ENCODE peak calls at places on chromosomes 4 and X, in five cellular contexts. One of them, this sample, is unnamed.

GRCh38 chr4:108080752-108081151 is 88.0 kb downstream of the LEF1 start:
- DNase-seq in GM12878: no peak
- DNase-seq in H1: no peak
- DNase-seq in HepG2: no peak
- DNase-seq in K562: no peak
- DNase-seq in this sample: no peak

GRCh38 chr4:89314291-89314690 is 6.7 kb upstream of the GPRIN3 start:
- DNase-seq in HepG2: no peak
- DNase-seq in GM12878: no peak
- DNase-seq in H1: no peak
- DNase-seq in K562: no peak
- DNase-seq in this sample: no peak

GRCh38 chr4:58514299-58514698 is 1404.1 kb upstream of the IGFBP7 start:
- DNase-seq in H1: no peak
- DNase-seq in K562: no peak
- DNase-seq in GM12878: no peak
- DNase-seq in HepG2: no peak
- DNase-seq in this sample: no peak

GRCh38 chrX:155068165-155068564 is 2.8 kb downstream of the CMC4 start:
- DNase-seq in HepG2: peak; percentile 46
- DNase-seq in H1: no peak
- DNase-seq in GM12878: no peak
- DNase-seq in K562: no peak
- DNase-seq in this sample: no peak

GRCh38 chr4:28469886-28470285 is 1609.2 kb downstream of the STIM2 start:
- DNase-seq in HepG2: no peak
- DNase-seq in H1: no peak
- DNase-seq in K562: no peak
- DNase-seq in GM12878: no peak
- DNase-seq in this sample: no peak

GRCh38 chr4:88765729-88766128 is 68.1 kb upstream of the NAP1L5 start:
- DNase-seq in H1: no peak
- DNase-seq in GM12878: no peak
- DNase-seq in HepG2: no peak
- DNase-seq in K562: no peak
- DNase-seq in this sample: no peak

GRCh38 chr4:4320528-4320927 is 30.5 kb downstream of the ZBTB49 start:
- DNase-seq in H1: no peak
- DNase-seq in K562: no peak
- DNase-seq in GM12878: no peak
- DNase-seq in HepG2: no peak
- DNase-seq in this sample: no peak

GRCh38 chrX:86237482-86237881 is 89.2 kb downstream of the DACH2 start:
- DNase-seq in HepG2: no peak
- DNase-seq in K562: no peak
- DNase-seq in H1: no peak
- DNase-seq in GM12878: no peak
- DNase-seq in this sample: no peak

GRCh38 chrX:129748265-129748664 is 9.5 kb downstream of the XPNPEP2 start:
- DNase-seq in H1: no peak
- DNase-seq in K562: no peak
- DNase-seq in HepG2: no peak
- DNase-seq in GM12878: no peak
- DNase-seq in this sample: no peak

GRCh38 chrX:39894626-39895025 is 203.1 kb downstream of the BCOR start:
- DNase-seq in GM12878: no peak
- DNase-seq in HepG2: no peak
- DNase-seq in K562: no peak
- DNase-seq in H1: no peak
- DNase-seq in this sample: no peak

GRCh38 chr4:101205878-101206277 is 141.4 kb downstream of the PPP3CA start:
- DNase-seq in K562: no peak
- DNase-seq in HepG2: no peak
- DNase-seq in GM12878: peak; percentile 3
- DNase-seq in H1: no peak
- DNase-seq in this sample: no peak

DNA sequence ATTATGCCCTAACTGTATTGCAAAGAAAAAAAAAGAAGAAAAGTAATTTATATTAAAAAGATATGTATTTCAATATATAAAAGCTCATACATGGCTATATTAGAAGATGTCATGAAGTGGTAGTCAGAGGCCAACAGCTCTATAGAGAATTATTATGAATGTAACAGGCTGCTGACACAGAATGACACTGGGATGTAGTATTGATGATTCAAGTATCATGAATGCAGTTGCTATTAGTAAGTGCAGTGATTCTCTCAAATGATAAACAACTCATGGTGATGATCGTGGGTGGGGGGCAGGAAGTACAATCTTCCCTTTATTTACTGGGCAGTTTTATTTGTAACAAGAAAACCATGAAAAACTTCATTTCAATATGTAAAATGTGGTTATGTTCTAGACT is 124.6 kb downstream of the COL4A6 start:
- DNase-seq in H1: no peak
- DNase-seq in GM12878: no peak
- DNase-seq in HepG2: no peak
- DNase-seq in K562: no peak
- DNase-seq in this sample: no peak
- TF ChIP-seq ATF2 in H1: no peak
- TF ChIP-seq ATF2 in GM12878: no peak
- TF ChIP-seq ATF2 in HepG2: no peak
- TF ChIP-seq ATF2 in K562: no peak
- TF ChIP-seq ATF2 in this sample: no peak

DNA sequence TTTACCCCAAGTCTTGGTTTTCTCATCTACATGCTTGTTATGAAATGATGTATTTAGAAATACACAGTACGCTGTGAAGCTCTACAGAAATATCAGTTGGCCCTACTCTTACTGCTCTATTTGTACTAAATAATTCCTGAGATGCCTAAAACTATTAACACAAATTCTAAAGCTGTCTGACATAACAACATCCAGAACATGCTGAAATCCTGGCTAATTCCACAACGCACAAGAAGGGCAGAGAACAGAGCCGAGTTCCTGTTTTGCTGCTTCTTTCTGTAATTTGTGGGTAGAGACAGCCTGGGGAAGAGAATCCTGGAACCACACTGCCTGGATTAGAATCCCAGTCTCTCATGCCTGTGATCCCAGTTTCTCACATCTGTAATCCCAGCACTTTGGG is 59.0 kb downstream of the ZNF827 start:
- DNase-seq in K562: no peak
- DNase-seq in H1: no peak
- DNase-seq in HepG2: no peak
- DNase-seq in GM12878: no peak
- DNase-seq in this sample: no peak
- TF ChIP-seq MAX in K562: no peak
- TF ChIP-seq MAX in H1: no peak
- TF ChIP-seq MAX in HepG2: no peak
- TF ChIP-seq MAX in GM12878: no peak
- TF ChIP-seq MAX in this sample: no peak

GRCh38 chrX:32530802-32531403 is 680.4 kb downstream of the DMD start:
- DNase-seq in K562: peak; percentile 11
- DNase-seq in HepG2: peak; percentile 21
- DNase-seq in H1: no peak
- DNase-seq in GM12878: no peak
- DNase-seq in this sample: no peak
- TF ChIP-seq USF2 in K562: no peak
- TF ChIP-seq USF2 in HepG2: no peak
- TF ChIP-seq USF2 in H1: no peak
- TF ChIP-seq USF2 in GM12878: no peak
- TF ChIP-seq USF2 in this sample: no peak

DNA sequence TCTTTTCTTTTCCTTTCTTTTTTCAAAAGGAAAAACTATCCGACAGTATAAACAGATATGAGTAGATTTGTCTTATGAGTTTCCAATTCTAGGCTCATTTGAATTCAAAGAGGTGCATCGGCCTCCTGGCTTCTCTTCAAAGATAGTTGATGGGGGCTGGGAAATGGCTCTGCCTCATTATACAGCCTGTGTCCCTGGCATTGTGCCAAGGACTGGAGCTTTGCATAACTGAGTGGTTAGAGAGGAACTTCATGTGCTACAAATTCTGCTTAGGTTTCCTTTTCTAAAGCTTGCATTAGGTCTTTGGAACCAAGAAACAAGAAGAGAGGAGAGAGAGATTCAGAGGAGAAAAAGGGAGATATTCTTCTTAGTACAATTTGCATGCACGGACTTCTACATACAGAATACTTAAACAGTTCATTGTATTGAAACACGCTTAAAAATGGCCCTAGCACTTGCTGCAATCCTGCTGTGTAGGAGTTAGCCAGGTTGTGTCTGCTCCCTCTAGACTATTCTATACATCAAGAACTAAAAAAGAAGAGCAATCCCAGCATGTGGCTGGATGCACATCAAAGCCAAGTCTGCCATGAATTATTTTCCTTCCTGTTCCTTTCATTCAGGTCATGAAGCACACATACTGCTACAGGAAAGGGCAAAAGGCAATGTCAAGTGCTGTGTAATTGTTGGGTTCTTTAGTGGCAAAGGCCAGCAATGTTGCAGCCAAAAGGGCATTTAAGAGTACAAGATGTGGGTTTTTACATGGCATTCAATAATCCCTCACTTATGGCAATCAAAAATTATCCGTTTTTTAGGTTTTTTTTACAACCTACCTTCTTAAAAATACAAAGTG is 70.9 kb downstream of the INTS12 start:
- DNase-seq in H1: no peak
- DNase-seq in GM12878: peak; percentile 45
- DNase-seq in HepG2: peak; percentile 4
- DNase-seq in K562: no peak
- DNase-seq in this sample: no peak
- TF ChIP-seq ATF2 in H1: no peak
- TF ChIP-seq ATF2 in GM12878: no peak
- TF ChIP-seq ATF2 in HepG2: no peak
- TF ChIP-seq ATF2 in K562: no peak
- TF ChIP-seq ATF2 in this sample: no peak

DNA sequence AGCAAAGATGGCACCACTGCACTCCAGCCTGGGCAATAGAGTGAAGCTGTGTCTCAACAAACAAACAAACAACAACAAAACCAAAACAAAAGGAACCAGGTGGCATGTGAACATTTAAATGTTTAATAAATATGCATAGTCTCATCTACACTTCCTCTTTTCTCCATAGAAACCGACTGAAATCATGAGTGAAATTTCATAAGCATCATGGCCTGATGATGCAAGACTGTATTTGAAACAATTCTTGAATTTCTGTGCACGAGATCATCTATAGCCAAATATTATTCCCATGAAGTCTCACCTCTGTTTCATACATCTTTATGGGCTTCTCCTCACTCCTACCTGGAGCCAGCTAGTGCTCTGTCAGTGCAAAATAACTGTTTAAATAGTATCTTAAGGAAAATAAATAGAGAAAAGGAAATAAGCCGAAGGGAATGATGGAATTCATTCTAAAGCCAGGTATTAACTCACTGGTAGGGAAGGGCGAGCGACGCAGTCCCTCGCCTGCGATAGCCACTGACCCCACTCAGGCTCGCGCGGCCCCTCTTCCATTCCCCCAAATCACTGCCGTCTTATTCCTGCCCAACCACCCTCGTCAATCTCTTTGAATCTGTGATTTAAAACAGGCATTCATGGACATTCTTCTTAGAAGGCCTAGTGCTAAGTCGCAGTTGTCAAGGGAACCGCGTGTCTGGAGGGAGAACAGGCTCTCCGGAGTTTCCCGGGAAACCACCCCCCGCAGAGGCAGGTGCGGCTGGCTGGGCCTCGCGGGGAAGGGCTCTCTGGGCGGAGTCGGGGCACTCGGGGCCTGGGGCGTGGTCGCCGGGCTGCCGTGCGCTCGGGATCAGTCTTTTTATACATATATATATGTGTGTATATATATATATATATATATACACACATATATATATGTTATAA is 52.4 kb upstream of the TRIM2 start:
- DNase-seq in H1: peak; percentile 95
- DNase-seq in GM12878: no peak
- DNase-seq in HepG2: no peak
- DNase-seq in K562: peak; percentile 36
- DNase-seq in this sample: peak; percentile 94
- TF ChIP-seq MAX in H1: peak; percentile 77
- TF ChIP-seq MAX in GM12878: no peak
- TF ChIP-seq MAX in HepG2: no peak
- TF ChIP-seq MAX in K562: no peak
- TF ChIP-seq MAX in this sample: no peak

DNA sequence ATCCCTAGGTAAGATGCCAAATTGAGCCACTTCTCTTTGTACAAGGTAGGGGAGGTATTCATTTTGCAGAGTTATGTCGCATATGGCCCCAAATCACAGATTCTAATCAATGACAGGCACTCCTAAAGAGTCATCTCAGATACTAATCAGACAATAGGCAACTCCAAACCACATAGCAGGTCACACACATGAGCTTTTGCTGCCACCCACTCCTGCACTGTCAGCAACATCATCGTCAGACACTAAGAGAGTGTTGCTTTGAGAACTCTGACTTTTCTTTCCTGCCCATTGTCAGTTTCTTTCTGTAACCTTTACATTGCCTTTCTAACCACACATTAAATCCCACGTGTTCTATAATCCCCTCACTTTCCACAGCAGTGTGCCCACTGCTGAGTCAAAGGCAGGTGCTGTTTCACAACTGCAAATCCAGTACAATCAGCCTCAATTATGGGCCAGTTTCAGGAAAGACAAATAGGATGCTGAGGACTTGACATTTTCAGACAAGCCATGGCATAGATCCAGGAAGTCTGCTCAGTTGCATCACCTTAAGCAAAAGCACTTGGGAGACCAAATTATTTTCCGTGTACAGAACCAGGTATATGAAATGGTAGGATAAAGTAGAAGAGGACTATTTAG is 23.5 kb downstream of the TMEM31 start:
- DNase-seq in K562: no peak
- DNase-seq in H1: no peak
- DNase-seq in HepG2: no peak
- DNase-seq in GM12878: no peak
- DNase-seq in this sample: no peak
- TF ChIP-seq USF2 in K562: no peak
- TF ChIP-seq USF2 in H1: no peak
- TF ChIP-seq USF2 in HepG2: no peak
- TF ChIP-seq USF2 in GM12878: no peak
- TF ChIP-seq USF2 in this sample: no peak

GRCh38 chr4:185587065-185587443 is 51.7 kb upstream of the PDLIM3 start:
- DNase-seq in HepG2: no peak
- DNase-seq in H1: no peak
- DNase-seq in GM12878: no peak
- DNase-seq in K562: no peak
- DNase-seq in this sample: no peak

GRCh38 chr4:185589067-185589844 is 53.9 kb upstream of the PDLIM3 start:
- DNase-seq in H1: no peak
- DNase-seq in HepG2: no peak
- DNase-seq in GM12878: no peak
- DNase-seq in K562: no peak
- DNase-seq in this sample: no peak

GRCh38 chr4:185585211-185585610 is 49.9 kb upstream of the PDLIM3 start:
- DNase-seq in H1: no peak
- DNase-seq in GM12878: no peak
- DNase-seq in K562: no peak
- DNase-seq in HepG2: no peak
- DNase-seq in this sample: no peak

GRCh38 chr4:185590982-185591381 is 55.7 kb upstream of the PDLIM3 start:
- DNase-seq in H1: no peak
- DNase-seq in K562: no peak
- DNase-seq in HepG2: no peak
- DNase-seq in GM12878: no peak
- DNase-seq in this sample: no peak

GRCh38 chr4:185587444-185588161 is 52.3 kb upstream of the PDLIM3 start:
- DNase-seq in H1: peak; percentile 77
- DNase-seq in GM12878: peak; percentile 26
- DNase-seq in K562: no peak
- DNase-seq in HepG2: no peak
- DNase-seq in this sample: peak; percentile 80
- TF ChIP-seq ATF2 in H1: no peak
- TF ChIP-seq ATF2 in GM12878: peak; percentile 43
- TF ChIP-seq ATF2 in K562: no peak
- TF ChIP-seq ATF2 in HepG2: no peak
- TF ChIP-seq ATF2 in this sample: no peak

This sample was measured in WTC11.